ENCODE peak calls at places on chromosomes 12 and 14, in four cellular contexts. M is body of pancreas, Z is GM20000, I is GM12865. N is an unnamed sample.

GRCh38 chr12:125332900-125333299 is 267.7 kb downstream of the AACS start:
- DNase-seq in I (no peak), M (no peak), Z (no peak), N (no peak)

GRCh38 chr14:39733741-39734140 is 301.5 kb upstream of the FBXO33 start:
- DNase-seq in I (peak), Z (no peak), M (no peak), N (no peak)

GRCh38 chr12:52316701-52317100 is 4.5 kb downstream of the KRT83 start:
- DNase-seq in M (no peak), I (no peak), Z (no peak), N (no peak)

GRCh38 chr12:132937476-132937875 is 18.6 kb downstream of the ZNF605 start:
- DNase-seq in I (no peak), Z (no peak), M (no peak), N (no peak)

GRCh38 chr14:89773644-89774316 is 180.8 kb downstream of the EFCAB11 start:
- DNase-seq in Z (peak), M (peak), I (peak), N (peak)

GRCh38 chr12:123958462-123958861 is 14.2 kb downstream of the CCDC92 start:
- DNase-seq in M (no peak), I (no peak), Z (no peak), N (no peak)

GRCh38 chr12:84804691-84805473 is 107.7 kb downstream of the SLC6A15 start:
- DNase-seq in M (no peak), Z (no peak), I (no peak), N (no peak)

GRCh38 chr12:52903285-52903854 is 1.5 kb downstream of the KRT8 start:
- DNase-seq in M (peak), I (peak), Z (peak), N (peak)

GRCh38 chr12:849192-849527 is 96.8 kb downstream of the WNK1 start:
- DNase-seq in Z (no peak), I (no peak), M (no peak), N (no peak)

GRCh38 chr12:46219147-46219891 is 49.5 kb downstream of the SLC38A1 start:
- DNase-seq in M (no peak), I (no peak), Z (no peak), N (no peak)

GRCh38 chr14:55589171-55589570 is 9.2 kb downstream of the KTN1 start:
- DNase-seq in M (no peak), Z (no peak), I (no peak), N (no peak)

GRCh38 chr14:35374273-35374681 is 30.3 kb downstream of the NFKBIA start:
- DNase-seq in I (no peak), M (no peak), Z (no peak), N (no peak)

GRCh38 chr14:98798099-98798498 is 473.9 kb downstream of the BCL11B start:
- DNase-seq in Z (no peak), M (peak), I (no peak), N (no peak)

GRCh38 chr14:103078420-103078749 is 5.6 kb upstream of the LBHD2 start:
- DNase-seq in I (peak), Z (peak), M (peak), N (peak)

GRCh38 chr12:104569348-104570173 is 112.8 kb downstream of the CHST11 start:
- DNase-seq in I (peak), M (no peak), Z (peak), N (peak)

GRCh38 chr12:124347805-124348658 is 53.1 kb downstream of the RFLNA start:
- DNase-seq in I (no peak), Z (no peak), M (peak), N (no peak)

GRCh38 chr12:98908866-98909265 is 263.8 kb downstream of the APAF1 start:
- DNase-seq in M (no peak), I (no peak), Z (no peak), N (no peak)

GRCh38 chr12:60052483-60052882 is 456.7 kb downstream of the SLC16A7 start:
- DNase-seq in I (no peak), M (no peak), Z (no peak), N (no peak)

GRCh38 chr12:56299308-56299852 is 750 bp downstream of the CS start:
- DNase-seq in Z (no peak), I (peak), M (peak), N (no peak)

GRCh38 chr14:97120204-97121120 is 323.3 kb downstream of the VRK1 start:
- DNase-seq in M (no peak), I (peak), Z (no peak), N (no peak)

GRCh38 chr12:57658890-57659289 is 25.9 kb upstream of the B4GALNT1 start:
- DNase-seq in Z (no peak), I (no peak), M (no peak), N (no peak)

GRCh38 chr12:131102991-131103609 is 149.4 kb downstream of the ADGRD1 start:
- DNase-seq in Z (peak), M (no peak), I (peak), N (no peak)

GRCh38 chr14:49945448-49946319 is 52.8 kb downstream of the ARF6 start:
- DNase-seq in I (no peak), Z (no peak), M (no peak), N (no peak)

GRCh38 chr14:104350463-104351185 is 212.2 kb downstream of the KIF26A start:
- DNase-seq in Z (no peak), I (no peak), M (no peak), N (peak)

GRCh38 chr14:75301666-75302325 is 23.2 kb downstream of the FOS start:
- DNase-seq in Z (peak), M (peak), I (peak), N (no peak)

GRCh38 chr14:22945642-22946041 is 11.2 kb downstream of the HAUS4 start:
- DNase-seq in I (no peak), M (no peak), Z (no peak), N (no peak)

GRCh38 chr12:131830335-131831020 is 2.3 kb downstream of the MMP17 start:
- DNase-seq in Z (peak), I (peak), M (peak), N (no peak)

GRCh38 chr12:26748412-26748740 is 84.6 kb downstream of the ITPR2 start:
- DNase-seq in I (no peak), M (no peak), Z (no peak), N (no peak)

GRCh38 chr12:26741828-26742227 is 91.2 kb downstream of the ITPR2 start:
- DNase-seq in Z (no peak), I (no peak), M (no peak), N (no peak)

GRCh38 chr12:26746315-26746714 is 86.7 kb downstream of the ITPR2 start:
- DNase-seq in Z (no peak), I (peak), M (no peak), N (no peak)

GRCh38 chr12:26744042-26744626 is 88.9 kb downstream of the ITPR2 start:
- DNase-seq in Z (no peak), I (no peak), M (no peak), N (no peak)

DNA sequence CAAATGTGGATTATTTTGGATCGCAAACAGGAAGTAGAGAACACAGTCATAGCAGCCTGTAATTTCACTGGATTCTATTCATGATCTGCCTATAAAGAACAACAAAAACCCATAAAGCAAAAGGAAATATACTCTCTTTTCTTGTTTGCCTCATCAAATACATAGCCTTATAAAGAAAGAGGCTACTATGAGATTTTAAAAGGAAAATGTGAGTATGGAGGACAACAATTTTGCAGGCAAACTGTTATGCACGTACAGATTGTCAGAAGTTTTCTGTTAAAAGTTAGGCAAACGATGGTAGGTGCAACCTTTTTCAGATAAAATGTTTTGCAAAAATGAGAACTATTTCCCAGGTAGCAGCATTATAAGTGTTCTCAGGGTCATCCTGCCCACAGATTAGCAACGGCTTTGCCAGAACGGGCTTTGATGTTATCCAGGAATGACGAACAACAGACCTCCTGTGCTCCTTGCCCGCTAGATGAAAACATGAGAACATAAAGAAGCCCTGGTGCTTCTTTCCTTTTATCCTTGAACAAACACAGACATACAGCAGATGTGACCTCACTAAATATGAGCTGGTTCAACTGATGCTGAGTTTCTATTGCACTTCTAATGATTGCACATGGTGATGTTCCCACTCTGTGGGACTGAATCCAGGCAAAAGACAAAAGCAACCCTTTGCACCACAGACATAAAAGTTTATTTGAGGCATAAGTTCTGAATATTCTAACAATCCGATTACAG is 88.1 kb downstream of the ITPR2 start:
- DNase-seq in M (no peak), I (no peak), Z (no peak), N (no peak)
- TF ChIP-seq CTCF in M (no peak), I (no peak), Z (no peak), N (no peak)

GRCh38 chr14:92553456-92553855 is 39.9 kb downstream of the RIN3 start:
- DNase-seq in I (peak), M (no peak), Z (no peak), N (no peak)
- TF ChIP-seq CTCF in I (no peak), M (no peak), Z (no peak), N (no peak)

DNA sequence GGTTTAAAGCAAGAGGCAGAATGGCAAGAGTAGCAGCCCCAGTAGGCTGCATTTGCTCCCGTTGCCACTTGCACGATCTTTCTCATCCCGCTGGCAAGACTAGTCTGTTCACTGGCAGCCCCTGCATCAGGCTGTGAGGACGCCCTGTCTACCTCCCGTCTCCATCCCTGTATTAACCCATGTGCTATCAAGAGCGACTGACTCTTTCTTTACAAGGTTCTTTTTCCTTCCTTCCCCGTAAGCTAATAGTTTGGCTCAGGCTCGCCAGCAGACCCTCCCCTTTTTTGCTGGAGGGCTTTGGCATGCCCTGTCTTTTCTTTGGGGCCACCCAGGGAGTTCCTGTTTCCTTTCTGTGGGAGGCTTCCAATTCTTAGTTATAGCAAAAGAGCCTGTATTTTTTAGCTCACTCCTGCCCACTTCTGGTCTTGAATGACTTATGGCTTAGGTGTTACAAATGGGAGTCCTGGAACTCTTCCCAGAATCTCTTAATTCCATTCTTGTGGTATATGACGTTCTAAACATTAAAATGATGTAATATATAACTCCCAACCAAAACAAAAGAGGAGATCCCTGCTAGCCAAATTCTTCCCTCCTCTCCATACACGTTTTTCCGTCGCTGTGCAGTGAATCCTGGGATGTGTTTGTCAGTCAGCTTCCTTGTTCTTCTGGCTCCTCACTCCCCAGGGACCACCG is 149.0 kb downstream of the PRKCH start:
- DNase-seq in I (no peak), M (no peak), Z (no peak), N (no peak)
- TF ChIP-seq CTCF in I (no peak), M (peak), Z (no peak), N (no peak)

GRCh38 chr12:78086553-78087362 is 256.1 kb downstream of the NAV3 start:
- DNase-seq in I (no peak), M (no peak), Z (no peak), N (no peak)
- TF ChIP-seq CTCF in I (no peak), M (no peak), Z (no peak), N (no peak)